ENCODE peak calls at places on chromosomes 6 and 20, in nine cellular contexts. L is fibroblast of lung, V is IMR-90, Z is left ventricle myocardium inferior, S is K562, P is HepG2, C is heart right ventricle, J is thoracic aorta, X is Peyer's patch. B is an unnamed sample.
A peak's percentile ranks its signal among the peaks of the same experiment; 100 is the strongest.

GRCh38 chr6:159979136-159979874 is 10.4 kb downstream of the IGF2R start:
- DNase-seq in Z (no peak), S (no peak), X (no peak), J (no peak), P (peak; percentile 82), C (no peak), L (no peak), V (peak; percentile 37), B (peak; percentile 72)

GRCh38 chr20:23047001-23047737 is 2.3 kb downstream of the THBD start:
- DNase-seq in Z (no peak), S (no peak), V (no peak), X (no peak), P (no peak), J (no peak), L (no peak), C (no peak), B (no peak)

GRCh38 chr6:20483902-20484497 is 50.3 kb upstream of the CDKAL1 start:
- DNase-seq in L (peak; percentile 29), Z (no peak), V (no peak), X (no peak), P (no peak), C (no peak), S (no peak), J (no peak), B (no peak)

GRCh38 chr20:32057785-32058184 is 5.7 kb downstream of the HCK start:
- DNase-seq in L (no peak), Z (no peak), X (peak; percentile 10), C (no peak), J (no peak), S (no peak), V (no peak), P (no peak), B (no peak)

GRCh38 chr6:155261146-155261900 is 2.5 kb upstream of the CLDN20 start:
- DNase-seq in X (no peak), L (no peak), S (no peak), C (no peak), P (peak; percentile 30), V (no peak), Z (no peak), J (no peak), B (no peak)

GRCh38 chr6:80608881-80609280 is 502.4 kb downstream of the BCKDHB start:
- DNase-seq in C (no peak), V (peak; percentile 49), P (no peak), Z (no peak), X (no peak), S (no peak), L (peak; percentile 14), J (no peak), B (no peak)

GRCh38 chr6:83183082-83183828 is 9.8 kb downstream of the PGM3 start:
- DNase-seq in L (peak; percentile 85), X (no peak), Z (no peak), P (no peak), V (peak; percentile 98), S (no peak), C (no peak), J (no peak), B (no peak)

GRCh38 chr20:44589522-44589921 is 7.1 kb downstream of the PKIG start:
- DNase-seq in X (no peak), J (no peak), S (no peak), L (no peak), Z (no peak), P (no peak), C (no peak), V (no peak), B (no peak)

GRCh38 chr6:109260701-109261100 is 121.6 kb downstream of the CD164 start:
- DNase-seq in Z (no peak), S (no peak), L (no peak), J (no peak), X (no peak), C (no peak), P (no peak), V (no peak), B (no peak)

GRCh38 chr6:162750776-162751175 is 23.0 kb downstream of the PACRG start:
- DNase-seq in S (no peak), P (peak; percentile 23), J (no peak), C (no peak), L (peak; percentile 9), V (peak; percentile 2), X (no peak), Z (no peak), B (no peak)

GRCh38 chr6:170456334-170456733 is 96.8 kb downstream of the PSMB1 start:
- DNase-seq in Z (no peak), X (no peak), J (no peak), L (no peak), P (no peak), V (no peak), C (no peak), S (no peak), B (no peak)

GRCh38 chr6:55895972-55896371 is 20.6 kb upstream of the BMP5 start:
- DNase-seq in V (no peak), L (no peak), C (no peak), Z (no peak), P (no peak), X (no peak), S (no peak), J (no peak), B (no peak)

GRCh38 chr6:139030539-139030938 is 2.0 kb downstream of the ABRACL start:
- DNase-seq in S (no peak), J (no peak), P (no peak), X (peak; percentile 75), Z (no peak), V (no peak), L (no peak), C (no peak), B (peak; percentile 34)

GRCh38 chr20:3405696-3406358 is 1.6 kb downstream of the DNAAF9 start:
- DNase-seq in L (peak; percentile 5), P (peak; percentile 43), J (no peak), Z (no peak), V (no peak), C (no peak), X (no peak), S (no peak), B (no peak)

GRCh38 chr6:120675886-120676285 is 658.4 kb downstream of the TBC1D32 start:
- DNase-seq in C (no peak), X (no peak), Z (no peak), J (no peak), L (no peak), V (no peak), S (no peak), P (no peak), B (no peak)
- H3K4me3 ChIP-seq in C (no peak overlapping the region), X (no peak overlapping the region), Z (no peak overlapping the region), J (no peak overlapping the region), L (no peak overlapping the region), V (no peak overlapping the region), S (no peak overlapping the region), P (no peak overlapping the region), B (no peak overlapping the region)

GRCh38 chr20:53047203-53047602 is 75.0 kb downstream of the TSHZ2 start:
- DNase-seq in C (no peak), P (no peak), J (no peak), X (no peak), V (no peak), Z (no peak), L (no peak), S (no peak), B (no peak)

GRCh38 chr20:53050338-53050737 is 78.2 kb downstream of the TSHZ2 start:
- DNase-seq in S (no peak), C (no peak), P (no peak), Z (no peak), V (no peak), X (no peak), J (no peak), L (no peak), B (no peak)

GRCh38 chr20:53044296-53044695 is 72.1 kb downstream of the TSHZ2 start:
- DNase-seq in Z (no peak), V (no peak), P (no peak), J (no peak), C (no peak), X (no peak), L (no peak), S (no peak), B (no peak)

GRCh38 chr20:53048387-53048786 is 76.2 kb downstream of the TSHZ2 start:
- DNase-seq in L (no peak), X (no peak), P (no peak), Z (no peak), C (no peak), V (no peak), S (no peak), J (no peak), B (no peak)

DNA sequence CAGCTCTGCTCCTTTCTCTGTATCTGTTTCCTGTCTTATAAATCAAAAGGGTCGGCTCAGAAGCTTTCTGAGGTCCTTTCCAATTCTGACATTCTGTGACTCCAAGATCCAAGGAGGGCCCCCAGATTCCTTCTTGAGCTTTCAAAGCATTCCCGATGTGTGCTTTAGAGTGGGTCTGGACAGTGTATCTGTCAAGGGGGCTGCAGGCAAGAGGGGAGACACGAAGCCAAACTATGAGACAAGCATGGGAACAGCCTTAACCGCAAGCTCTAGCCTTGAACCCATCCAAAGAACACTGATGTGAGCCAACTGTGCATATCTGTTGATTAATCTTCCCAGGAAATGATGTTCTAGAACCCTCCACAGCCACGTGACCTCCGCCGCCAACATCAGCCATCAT is 73.8 kb downstream of the TSHZ2 start:
- DNase-seq in S (no peak), X (no peak), V (no peak), L (no peak), J (no peak), P (no peak), Z (no peak), C (no peak), B (no peak)
- H3K9me3 ChIP-seq in S (no peaks in the 10 kb centered on the region), X (no peaks in the 10 kb centered on the region), V (peaks cover 3% of the 10 kb centered on the region), L (no peaks in the 10 kb centered on the region), J (no peaks in the 10 kb centered on the region), P (no peaks in the 10 kb centered on the region), Z (peaks cover 17% of the 10 kb centered on the region), C (peaks cover 11% of the 10 kb centered on the region), B (no peaks in the 10 kb centered on the region)

GRCh38 chr6:120468486-120468885 is 865.8 kb downstream of the TBC1D32 start:
- DNase-seq in X (no peak), V (no peak), L (no peak), C (no peak), J (no peak), P (no peak), Z (no peak), S (no peak), B (no peak)

GRCh38 chr6:120478650-120479049 is 855.6 kb downstream of the TBC1D32 start:
- DNase-seq in P (no peak), V (no peak), X (no peak), J (no peak), S (no peak), Z (no peak), L (no peak), C (no peak), B (no peak)

DNA sequence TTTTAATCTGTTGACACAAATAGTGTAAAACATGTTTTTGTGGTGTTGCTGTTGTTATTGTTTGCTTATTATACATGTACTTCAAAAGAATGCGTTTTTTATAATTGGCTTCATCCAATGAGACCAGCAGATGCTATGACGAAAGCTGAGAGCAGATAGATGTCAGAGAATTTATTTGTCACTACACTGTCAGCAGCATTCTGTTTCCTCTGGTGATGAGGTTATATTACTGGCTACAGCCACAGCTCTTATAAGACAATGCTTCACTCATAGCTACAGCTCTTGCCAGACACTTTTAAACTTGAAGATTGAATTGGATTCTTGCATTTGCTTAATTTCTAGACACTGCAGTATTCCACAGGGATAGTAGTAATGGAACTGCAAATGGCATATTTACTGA is 860.5 kb downstream of the TBC1D32 start:
- DNase-seq in Z (no peak), V (no peak), X (no peak), J (no peak), C (no peak), S (no peak), P (no peak), L (no peak), B (no peak)
- H3K27ac ChIP-seq in Z (no peak overlapping the region), V (no peak overlapping the region), X (no peak overlapping the region), J (no peak overlapping the region), C (no peak overlapping the region), S (no peak overlapping the region), P (no peak overlapping the region), L (no peak overlapping the region), B (no peak overlapping the region)

GRCh38 chr20:53917145-53918009 is 153.0 kb downstream of the BCAS1 start:
- DNase-seq in J (no peak), X (peak; percentile 59), Z (peak; percentile 41), C (peak; percentile 56), S (peak; percentile 53), V (no peak), P (no peak), L (peak; percentile 42), B (no peak)
- H3K4me3 ChIP-seq in J (no peak overlapping the region), X (no peak overlapping the region), Z (no peak overlapping the region), C (no peak overlapping the region), S (no peak overlapping the region), V (no peak overlapping the region), P (no peak overlapping the region), L (no peak overlapping the region), B (no peak overlapping the region)